ENCODE peak calls at places on chromosomes 3 and 15, in five cellular contexts. Y is stimulated activated CD4-positive, alpha-beta T cell treated with anti-CD3 and anti-CD28 coated beads, Interleukin-1b, Interleukin-23, amount 100 ng/mL, for 24 hours; E is NCI-H1436; Z is GM12865; F is Kasumi-1. X is an unnamed sample.

GRCh38 chr15:90264649-90265048 is 823 bp upstream of the NGRN start:
- DNase-seq in Z (peak), F (no peak), E (no peak), Y (no peak), X (peak)

GRCh38 chr3:147384210-147385058 is 21.9 kb downstream of the ZIC4 start:
- DNase-seq in E (no peak), Z (no peak), Y (no peak), F (no peak), X (no peak)

GRCh38 chr3:81851166-81851565 is 89.7 kb upstream of the GBE1 start:
- DNase-seq in E (no peak), Z (no peak), F (no peak), Y (no peak), X (no peak)

GRCh38 chr15:100669260-100669659 is 66.9 kb downstream of the ASB7 start:
- DNase-seq in Z (no peak), E (no peak), F (no peak), Y (no peak), X (no peak)

GRCh38 chr3:133361011-133361410 is 38.8 kb upstream of the BFSP2 start:
- DNase-seq in F (no peak), E (no peak), Z (no peak), Y (no peak), X (no peak)

GRCh38 chr15:92882697-92883642 is 17.2 kb upstream of the CHD2 start:
- DNase-seq in F (peak), Y (no peak), Z (peak), E (no peak), X (peak)

GRCh38 chr3:170811928-170812591 is 57.9 kb downstream of the RPL22L1 start:
- DNase-seq in E (peak), F (peak), Z (peak), Y (peak), X (peak)

GRCh38 chr3:17030956-17031652 is 146.3 kb downstream of the PLCL2 start:
- DNase-seq in F (no peak), Z (no peak), E (no peak), Y (no peak), X (peak)

GRCh38 chr15:101404245-101404644 is 85.3 kb downstream of the PCSK6 start:
- DNase-seq in Z (no peak), Y (no peak), F (no peak), E (no peak), X (no peak)

GRCh38 chr3:185732782-185733181 is 92.1 kb downstream of the IGF2BP2 start:
- DNase-seq in Z (no peak), E (no peak), F (no peak), Y (no peak), X (no peak)

GRCh38 chr3:49007771-49008528 is 759 bp downstream of the WDR6 start:
- DNase-seq in E (peak), F (peak), Z (peak), Y (peak), X (peak)

GRCh38 chr3:193148678-193149473 is 92.1 kb upstream of the PLAAT1 start:
- DNase-seq in E (peak), F (no peak), Y (no peak), Z (no peak), X (no peak)

GRCh38 chr3:115386347-115386746 is 237.0 kb upstream of the GAP43 start:
- DNase-seq in Y (no peak), Z (no peak), F (no peak), E (no peak), X (no peak)

GRCh38 chr3:121718205-121718846 is 31.2 kb downstream of the GOLGB1 start:
- DNase-seq in Y (no peak), F (no peak), E (no peak), Z (no peak), X (no peak)

GRCh38 chr3:41431386-41431785 is 232.1 kb downstream of the CTNNB1 start:
- DNase-seq in F (no peak), Z (no peak), Y (no peak), E (no peak), X (no peak)

GRCh38 chr15:55250392-55250791 is 39.2 kb downstream of the RAB27A start:
- DNase-seq in F (peak), Y (no peak), Z (no peak), E (no peak), X (no peak)

GRCh38 chr15:60006203-60006782 is 2.2 kb downstream of the FOXB1 start:
- DNase-seq in F (no peak), Z (peak), E (no peak), Y (no peak), X (no peak)

GRCh38 chr15:45371546-45371945 is 6.8 kb downstream of the GATM start:
- DNase-seq in F (no peak), E (no peak), Y (no peak), Z (no peak), X (no peak)

X was measured in OCI-LY7.